ENCODE peak calls at places on chromosomes 11 and 22, in six cellular contexts. One of them, this sample, is unnamed.
A peak's percentile ranks its signal among the peaks of the same experiment; 100 is the strongest.

GRCh38 chr11:35334385-35335090 is 84.8 kb downstream of the SLC1A2 start:
- DNase-seq in NCI-H2081: no peak
- DNase-seq in EL: no peak
- DNase-seq in mucosa of descending colon: no peak
- DNase-seq in GM13976: peak; percentile 35
- DNase-seq in stimulated activated CD8-positive, alpha-beta memory T cell treated with anti-CD3 and anti-CD28 coated beads, Interleukin-15, amount 100 ng/mL, for 24 hours: no peak
- DNase-seq in this sample: no peak

GRCh38 chr22:50019316-50019715 is 6.8 kb upstream of the IL17REL start:
- DNase-seq in NCI-H2081: no peak
- DNase-seq in EL: no peak
- DNase-seq in mucosa of descending colon: no peak
- DNase-seq in GM13976: no peak
- DNase-seq in stimulated activated CD8-positive, alpha-beta memory T cell treated with anti-CD3 and anti-CD28 coated beads, Interleukin-15, amount 100 ng/mL, for 24 hours: no peak
- DNase-seq in this sample: no peak

GRCh38 chr22:32628626-32629587 is 154.3 kb downstream of the FBXO7 start:
- DNase-seq in NCI-H2081: no peak
- DNase-seq in EL: peak; percentile 23
- DNase-seq in mucosa of descending colon: no peak
- DNase-seq in GM13976: no peak
- DNase-seq in stimulated activated CD8-positive, alpha-beta memory T cell treated with anti-CD3 and anti-CD28 coated beads, Interleukin-15, amount 100 ng/mL, for 24 hours: no peak
- DNase-seq in this sample: peak; percentile 80

GRCh38 chr22:39601180-39601535 is 30.6 kb downstream of the CACNA1I start:
- DNase-seq in NCI-H2081: no peak
- DNase-seq in EL: no peak
- DNase-seq in mucosa of descending colon: no peak
- DNase-seq in GM13976: no peak
- DNase-seq in stimulated activated CD8-positive, alpha-beta memory T cell treated with anti-CD3 and anti-CD28 coated beads, Interleukin-15, amount 100 ng/mL, for 24 hours: no peak
- DNase-seq in this sample: no peak

GRCh38 chr11:35250631-35251030 is 111.7 kb downstream of the CD44 start:
- DNase-seq in NCI-H2081: no peak
- DNase-seq in EL: no peak
- DNase-seq in mucosa of descending colon: no peak
- DNase-seq in GM13976: no peak
- DNase-seq in stimulated activated CD8-positive, alpha-beta memory T cell treated with anti-CD3 and anti-CD28 coated beads, Interleukin-15, amount 100 ng/mL, for 24 hours: no peak
- DNase-seq in this sample: no peak

GRCh38 chr11:92111291-92111690 is 113.3 kb upstream of the FAT3 start:
- DNase-seq in NCI-H2081: no peak
- DNase-seq in EL: peak; percentile 31
- DNase-seq in mucosa of descending colon: no peak
- DNase-seq in GM13976: no peak
- DNase-seq in stimulated activated CD8-positive, alpha-beta memory T cell treated with anti-CD3 and anti-CD28 coated beads, Interleukin-15, amount 100 ng/mL, for 24 hours: no peak
- DNase-seq in this sample: no peak

GRCh38 chr11:118998388-118998717 is 415 bp downstream of the CENATAC start:
- DNase-seq in NCI-H2081: peak; percentile 22
- DNase-seq in EL: no peak
- DNase-seq in mucosa of descending colon: no peak
- DNase-seq in GM13976: no peak
- DNase-seq in stimulated activated CD8-positive, alpha-beta memory T cell treated with anti-CD3 and anti-CD28 coated beads, Interleukin-15, amount 100 ng/mL, for 24 hours: no peak
- DNase-seq in this sample: no peak

GRCh38 chr11:66749091-66749490 is 20.1 kb upstream of the SPTBN2 start:
- DNase-seq in NCI-H2081: no peak
- DNase-seq in EL: no peak
- DNase-seq in mucosa of descending colon: no peak
- DNase-seq in GM13976: no peak
- DNase-seq in stimulated activated CD8-positive, alpha-beta memory T cell treated with anti-CD3 and anti-CD28 coated beads, Interleukin-15, amount 100 ng/mL, for 24 hours: no peak
- DNase-seq in this sample: no peak

GRCh38 chr22:35930933-35931332 is 97.7 kb downstream of the RBFOX2 start:
- DNase-seq in NCI-H2081: peak; percentile 31
- DNase-seq in EL: peak; percentile 69
- DNase-seq in mucosa of descending colon: no peak
- DNase-seq in GM13976: peak; percentile 40
- DNase-seq in stimulated activated CD8-positive, alpha-beta memory T cell treated with anti-CD3 and anti-CD28 coated beads, Interleukin-15, amount 100 ng/mL, for 24 hours: no peak
- DNase-seq in this sample: peak; percentile 83

GRCh38 chr11:132588366-132588765 is 943.9 kb downstream of the OPCML start:
- DNase-seq in NCI-H2081: no peak
- DNase-seq in EL: peak; percentile 48
- DNase-seq in mucosa of descending colon: no peak
- DNase-seq in GM13976: no peak
- DNase-seq in stimulated activated CD8-positive, alpha-beta memory T cell treated with anti-CD3 and anti-CD28 coated beads, Interleukin-15, amount 100 ng/mL, for 24 hours: no peak
- DNase-seq in this sample: no peak